ENCODE peak calls at places on chromosomes 12 and 14, in ten cellular contexts. T is IMR-90, C is right lobe of liver, Y is thyroid gland, A is transverse colon, Z is prostate gland, Q is stomach, K is tibial nerve, J is HCT116, G is NB4. S is an unnamed sample.

GRCh38 chr12:59239993-59240392 is 319.7 kb upstream of the LRIG3 start:
- DNase-seq in T (no peak), C (no peak), Y (no peak), A (no peak), Z (no peak), Q (no peak), K (no peak), J (no peak), G (no peak), S (no peak)

GRCh38 chr14:100633406-100633805 is 46.2 kb upstream of the BEGAIN start:
- DNase-seq in T (no peak), C (no peak), Y (no peak), A (no peak), Z (no peak), Q (no peak), K (no peak), J (no peak), G (no peak), S (no peak)

GRCh38 chr12:132453361-132454133 is 36.4 kb upstream of the FBRSL1 start:
- DNase-seq in T (peak), C (peak), Y (no peak), A (no peak), Z (no peak), Q (no peak), K (no peak), J (no peak), G (no peak), S (no peak)

GRCh38 chr12:32501835-32502333 is 102.5 kb downstream of the FGD4 start:
- DNase-seq in T (peak), C (no peak), Y (peak), A (no peak), Z (no peak), Q (peak), K (peak), J (no peak), G (peak), S (no peak)

GRCh38 chr12:120783197-120783596 is 57.6 kb downstream of the ACADS start:
- DNase-seq in T (peak), C (no peak), Y (no peak), A (no peak), Z (no peak), Q (no peak), K (no peak), J (peak), G (no peak), S (no peak)

GRCh38 chr14:78259831-78260230 is 89.7 kb downstream of the NRXN3 start:
- DNase-seq in T (no peak), C (no peak), Y (no peak), A (no peak), Z (no peak), Q (no peak), K (no peak), J (no peak), G (no peak), S (no peak)

GRCh38 chr12:110531741-110532333 is 29.7 kb downstream of the RAD9B start:
- DNase-seq in T (peak), C (no peak), Y (no peak), A (no peak), Z (no peak), Q (no peak), K (no peak), J (no peak), G (peak), S (no peak)

GRCh38 chr14:102968306-102968705 is 45.8 kb downstream of the AMN start:
- DNase-seq in T (no peak), C (no peak), Y (no peak), A (no peak), Z (no peak), Q (no peak), K (no peak), J (no peak), G (no peak), S (no peak)

GRCh38 chr14:32824195-32824594 is 114.5 kb upstream of the NPAS3 start:
- DNase-seq in T (no peak), C (no peak), Y (no peak), A (no peak), Z (no peak), Q (no peak), K (no peak), J (no peak), G (no peak), S (no peak)

GRCh38 chr12:24853588-24853987 is 95.3 kb downstream of the BCAT1 start:
- DNase-seq in T (peak), C (no peak), Y (no peak), A (no peak), Z (no peak), Q (no peak), K (no peak), J (no peak), G (no peak), S (no peak)

GRCh38 chr12:112381898-112382796 is at the start of gene HECTD4:
- DNase-seq in T (peak), C (peak), Y (peak), A (peak), Z (peak), Q (peak), K (peak), J (peak), G (peak), S (peak)

GRCh38 chr12:68939500-68939899 is 6.5 kb upstream of the CPM start:
- DNase-seq in T (no peak), C (no peak), Y (no peak), A (no peak), Z (no peak), Q (no peak), K (no peak), J (no peak), G (no peak), S (no peak)

GRCh38 chr14:24137529-24138395 is 1.8 kb downstream of the PSME1 start:
- DNase-seq in T (no peak), C (no peak), Y (no peak), A (no peak), Z (no peak), Q (no peak), K (no peak), J (no peak), G (no peak), S (no peak)

GRCh38 chr12:92049403-92049802 is 96.2 kb downstream of the BTG1 start:
- DNase-seq in T (no peak), C (no peak), Y (no peak), A (no peak), Z (no peak), Q (no peak), K (no peak), J (no peak), G (no peak), S (no peak)

GRCh38 chr12:126093911-126094310 is 1028.7 kb downstream of the AACS start:
- DNase-seq in T (no peak), C (no peak), Y (no peak), A (no peak), Z (no peak), Q (no peak), K (no peak), J (no peak), G (peak), S (no peak)

GRCh38 chr12:89117448-89118034 is 234.8 kb downstream of the DUSP6 start:
- DNase-seq in T (peak), C (no peak), Y (peak), A (peak), Z (peak), Q (peak), K (no peak), J (peak), G (peak), S (no peak)

GRCh38 chr12:102634216-102634615 is 153.9 kb upstream of the IGF1 start:
- DNase-seq in T (peak), C (no peak), Y (no peak), A (no peak), Z (no peak), Q (no peak), K (peak), J (no peak), G (no peak), S (no peak)

GRCh38 chr14:96170961-96171592 is 33.6 kb upstream of the BDKRB2 start:
- DNase-seq in T (no peak), C (no peak), Y (no peak), A (no peak), Z (no peak), Q (no peak), K (no peak), J (no peak), G (no peak), S (no peak)

GRCh38 chr12:111954974-111955373 is 58.0 kb downstream of the TMEM116 start:
- DNase-seq in T (no peak), C (no peak), Y (no peak), A (no peak), Z (no peak), Q (no peak), K (no peak), J (no peak), G (no peak), S (no peak)

GRCh38 chr14:31990183-31990862 is 86.8 kb upstream of the ARHGAP5 start:
- DNase-seq in T (no peak), C (no peak), Y (no peak), A (no peak), Z (no peak), Q (no peak), K (no peak), J (no peak), G (no peak), S (no peak)

GRCh38 chr14:102437997-102438922 is 71.3 kb downstream of the ANKRD9 start:
- DNase-seq in T (peak), C (peak), Y (peak), A (peak), Z (peak), Q (peak), K (peak), J (peak), G (peak), S (peak)

GRCh38 chr12:52975820-52976573 is 27.1 kb downstream of the KRT18 start:
- DNase-seq in T (peak), C (peak), Y (peak), A (peak), Z (no peak), Q (peak), K (no peak), J (peak), G (no peak), S (no peak)

GRCh38 chr12:14770495-14771313 is 32.6 kb downstream of the WBP11 start:
- DNase-seq in T (peak), C (peak), Y (peak), A (peak), Z (peak), Q (peak), K (peak), J (peak), G (peak), S (peak)

GRCh38 chr14:63875311-63875710 is 22.5 kb downstream of the SYNE2 start:
- DNase-seq in T (peak), C (no peak), Y (no peak), A (no peak), Z (no peak), Q (no peak), K (no peak), J (no peak), G (no peak), S (peak)

GRCh38 chr14:104322531-104323466 is 184.4 kb downstream of the KIF26A start:
- DNase-seq in T (no peak), C (no peak), Y (no peak), A (no peak), Z (no peak), Q (peak), K (no peak), J (no peak), G (no peak), S (no peak)

GRCh38 chr12:28998662-28999120 is 150.4 kb upstream of the FAR2 start:
- DNase-seq in T (peak), C (peak), Y (peak), A (no peak), Z (no peak), Q (no peak), K (peak), J (no peak), G (peak), S (no peak)

GRCh38 chr14:69648480-69649414 is 37.4 kb downstream of the SUSD6 start:
- DNase-seq in T (peak), C (no peak), Y (no peak), A (no peak), Z (no peak), Q (no peak), K (no peak), J (no peak), G (no peak), S (no peak)

GRCh38 chr12:16579041-16579440 is 26.9 kb downstream of the LMO3 start:
- DNase-seq in T (no peak), C (no peak), Y (no peak), A (no peak), Z (no peak), Q (no peak), K (no peak), J (no peak), G (no peak), S (no peak)

GRCh38 chr12:81245918-81246611 is 168.2 kb downstream of the ACSS3 start:
- DNase-seq in T (no peak), C (no peak), Y (peak), A (no peak), Z (peak), Q (no peak), K (no peak), J (no peak), G (peak), S (no peak)

GRCh38 chr12:73110816-73111215 is 838.6 kb downstream of the TRHDE start:
- DNase-seq in T (no peak), C (no peak), Y (no peak), A (no peak), Z (no peak), Q (no peak), K (no peak), J (no peak), G (no peak), S (no peak)

GRCh38 chr14:106490442-106490841 is 964.1 kb downstream of the TMEM121 start:
- DNase-seq in T (no peak), C (no peak), Y (no peak), A (no peak), Z (no peak), Q (no peak), K (no peak), J (no peak), G (no peak), S (no peak)

GRCh38 chr12:22856120-22856699 is 231.2 kb downstream of the ETNK1 start:
- DNase-seq in T (peak), C (no peak), Y (no peak), A (no peak), Z (no peak), Q (no peak), K (no peak), J (peak), G (peak), S (no peak)

GRCh38 chr14:22996823-22997301 is 13.1 kb downstream of the C14orf93 start:
- DNase-seq in T (no peak), C (no peak), Y (no peak), A (no peak), Z (no peak), Q (no peak), K (no peak), J (no peak), G (no peak), S (no peak)

DNA sequence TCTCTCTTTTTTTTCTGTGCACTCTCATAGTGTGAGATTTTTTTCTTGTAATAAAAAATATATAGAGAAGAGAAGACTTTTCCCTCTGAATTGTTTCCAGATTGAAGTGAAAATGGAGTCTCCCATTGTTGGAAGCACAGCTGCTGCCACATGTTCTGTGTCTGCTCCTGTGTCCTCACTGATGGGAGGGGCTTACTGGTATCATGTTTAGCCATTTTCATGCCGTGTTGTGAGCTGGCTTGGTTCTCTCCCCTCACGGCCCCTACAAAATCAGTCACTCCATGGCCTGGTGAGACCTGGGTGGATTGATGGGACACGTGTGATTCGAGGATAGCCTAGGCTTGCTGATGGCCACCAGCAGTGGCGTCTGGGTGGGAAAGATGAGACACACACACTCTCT is 379.7 kb upstream of the DDHD1 start:
- DNase-seq in T (no peak), C (no peak), Y (no peak), A (no peak), Z (no peak), Q (no peak), K (no peak), J (no peak), G (no peak), S (peak)
- TF ChIP-seq CTCF in T (no peak), C (no peak), Y (no peak), A (no peak), Z (no peak), Q (no peak), K (no peak), J (no peak), G (no peak), S (no peak)

GRCh38 chr12:57744194-57744776 is 554 bp upstream of the TSPAN31 start:
- DNase-seq in T (peak), C (peak), Y (peak), A (peak), Z (peak), Q (peak), K (peak), J (peak), G (no peak), S (peak)
- TF ChIP-seq POLR2A in T (no peak), C (no peak), Y (no peak), A (no peak), Z (no peak), Q (no peak), K (no peak), J (peak), G (no peak), S (no peak)

GRCh38 chr12:98579835-98580234 is 13.7 kb upstream of the SLC25A3 start:
- DNase-seq in T (no peak), C (no peak), Y (no peak), A (no peak), Z (no peak), Q (no peak), K (no peak), J (no peak), G (no peak), S (no peak)
- TF ChIP-seq CTCF in T (no peak), C (no peak), Y (no peak), A (no peak), Z (no peak), Q (no peak), K (no peak), J (no peak), G (no peak), S (no peak)

DNA sequence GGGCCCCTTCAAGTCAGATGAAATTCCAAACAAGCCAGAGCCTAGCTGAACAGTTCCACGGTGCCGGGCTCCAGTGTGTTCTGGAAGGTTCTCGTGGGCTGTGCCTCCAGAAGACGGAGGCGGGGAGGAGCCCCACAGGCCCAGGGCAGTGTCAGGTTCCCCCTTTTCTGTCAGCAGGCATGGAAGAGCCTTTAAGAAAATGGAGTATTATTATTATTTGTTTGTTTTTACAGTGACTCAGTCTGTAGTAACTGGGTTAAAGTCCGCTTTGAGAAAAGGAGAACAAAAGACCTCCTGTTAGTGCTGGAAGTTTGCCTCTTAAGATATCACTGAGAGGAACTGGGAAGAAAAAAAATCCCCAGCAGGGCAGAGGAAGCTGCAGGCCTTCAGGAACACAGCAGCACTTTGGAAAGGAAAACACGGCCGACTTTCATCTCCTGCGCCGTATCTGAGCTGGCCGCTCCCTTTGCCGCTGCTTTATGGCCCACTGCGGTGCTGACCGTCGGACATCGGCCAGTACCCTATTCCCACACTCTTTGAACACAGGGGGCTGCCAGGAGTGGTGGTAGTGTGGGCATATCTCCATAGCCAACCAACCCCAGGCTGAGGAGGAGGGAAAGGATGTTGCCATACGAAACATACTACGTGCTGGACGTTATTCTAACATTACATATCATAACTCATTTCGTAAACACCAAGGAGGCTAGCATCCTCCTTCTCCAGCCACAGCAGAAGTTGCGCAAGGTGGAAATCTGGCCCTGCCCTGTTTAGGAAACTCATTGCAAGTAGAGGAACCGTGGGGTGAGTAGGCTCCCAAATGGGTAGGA is 194.0 kb downstream of the ZFP36L1 start:
- DNase-seq in T (peak), C (peak), Y (peak), A (peak), Z (peak), Q (peak), K (peak), J (peak), G (peak), S (peak)
- TF ChIP-seq POLR2A in T (no peak), C (no peak), Y (no peak), A (no peak), Z (no peak), Q (no peak), K (no peak), J (no peak), G (no peak), S (no peak)

GRCh38 chr12:83093426-83093825 is 406.7 kb downstream of the TMTC2 start:
- DNase-seq in T (no peak), C (no peak), Y (no peak), A (no peak), Z (no peak), Q (no peak), K (no peak), J (no peak), G (no peak), S (no peak)
- TF ChIP-seq CTCF in T (no peak), C (no peak), Y (no peak), A (no peak), Z (no peak), Q (no peak), K (no peak), J (no peak), G (no peak), S (no peak)

S was measured in heart left ventricle.